ENCODE peak calls at places on chromosomes 3 and 15, in ten cellular contexts. One of them, this sample, is unnamed.

GRCh38 chr3:154285221-154285620 is 39.1 kb downstream of the DHX36 start:
- DNase-seq in activated CD4-positive, alpha-beta T cell treated with anti-CD3 and anti-CD28 coated beads, Interleukin-2, amount 50 U/mL, for 48 hours: no peak
- DNase-seq in activated naive CD4-positive, alpha-beta T cell treated with anti-CD3 and anti-CD28 coated beads, Interleukin-2, amount 10 ng/mL, durations not matched to agents 7 days and 5 days: no peak
- DNase-seq in NCI-H2029 treated with DMSO at 0.1 percent for 48 hours: no peak
- DNase-seq in cardiac muscle cell: no peak
- DNase-seq in HT-29: no peak
- DNase-seq in posterior vena cava: no peak
- DNase-seq in COR-L47: no peak
- DNase-seq in nephron progenitor cell: no peak
- DNase-seq in cardiac fibroblast: no peak
- DNase-seq in this sample: no peak

GRCh38 chr3:59812778-59813558 is 763.1 kb upstream of the CFAP20DC start:
- DNase-seq in activated CD4-positive, alpha-beta T cell treated with anti-CD3 and anti-CD28 coated beads, Interleukin-2, amount 50 U/mL, for 48 hours: no peak
- DNase-seq in activated naive CD4-positive, alpha-beta T cell treated with anti-CD3 and anti-CD28 coated beads, Interleukin-2, amount 10 ng/mL, durations not matched to agents 7 days and 5 days: no peak
- DNase-seq in NCI-H2029 treated with DMSO at 0.1 percent for 48 hours: no peak
- DNase-seq in cardiac muscle cell: peak; percentile 36
- DNase-seq in HT-29: no peak
- DNase-seq in posterior vena cava: no peak
- DNase-seq in COR-L47: no peak
- DNase-seq in nephron progenitor cell: no peak
- DNase-seq in cardiac fibroblast: peak; percentile 16
- DNase-seq in this sample: no peak

GRCh38 chr15:45126535-45127158 is 3.0 kb downstream of the DUOXA1 start:
- DNase-seq in activated CD4-positive, alpha-beta T cell treated with anti-CD3 and anti-CD28 coated beads, Interleukin-2, amount 50 U/mL, for 48 hours: peak; percentile 34
- DNase-seq in activated naive CD4-positive, alpha-beta T cell treated with anti-CD3 and anti-CD28 coated beads, Interleukin-2, amount 10 ng/mL, durations not matched to agents 7 days and 5 days: peak; percentile 57
- DNase-seq in NCI-H2029 treated with DMSO at 0.1 percent for 48 hours: no peak
- DNase-seq in cardiac muscle cell: peak; percentile 43
- DNase-seq in HT-29: peak; percentile 78
- DNase-seq in posterior vena cava: no peak
- DNase-seq in COR-L47: peak; percentile 13
- DNase-seq in nephron progenitor cell: no peak
- DNase-seq in cardiac fibroblast: peak; percentile 34
- DNase-seq in this sample: peak; percentile 37

GRCh38 chr15:90807074-90807646 is 61.2 kb upstream of the FURIN start:
- DNase-seq in activated CD4-positive, alpha-beta T cell treated with anti-CD3 and anti-CD28 coated beads, Interleukin-2, amount 50 U/mL, for 48 hours: no peak
- DNase-seq in activated naive CD4-positive, alpha-beta T cell treated with anti-CD3 and anti-CD28 coated beads, Interleukin-2, amount 10 ng/mL, durations not matched to agents 7 days and 5 days: no peak
- DNase-seq in NCI-H2029 treated with DMSO at 0.1 percent for 48 hours: no peak
- DNase-seq in cardiac muscle cell: no peak
- DNase-seq in HT-29: no peak
- DNase-seq in posterior vena cava: no peak
- DNase-seq in COR-L47: no peak
- DNase-seq in nephron progenitor cell: no peak
- DNase-seq in cardiac fibroblast: no peak
- DNase-seq in this sample: no peak

GRCh38 chr15:86743283-86743903 is 663.7 kb downstream of the AGBL1 start:
- DNase-seq in activated CD4-positive, alpha-beta T cell treated with anti-CD3 and anti-CD28 coated beads, Interleukin-2, amount 50 U/mL, for 48 hours: peak; percentile 73
- DNase-seq in activated naive CD4-positive, alpha-beta T cell treated with anti-CD3 and anti-CD28 coated beads, Interleukin-2, amount 10 ng/mL, durations not matched to agents 7 days and 5 days: peak; percentile 63
- DNase-seq in NCI-H2029 treated with DMSO at 0.1 percent for 48 hours: no peak
- DNase-seq in cardiac muscle cell: no peak
- DNase-seq in HT-29: peak; percentile 91
- DNase-seq in posterior vena cava: no peak
- DNase-seq in COR-L47: peak; percentile 28
- DNase-seq in nephron progenitor cell: peak; percentile 62
- DNase-seq in cardiac fibroblast: no peak
- DNase-seq in this sample: peak; percentile 44

GRCh38 chr3:195095704-195096036 is 175.3 kb downstream of the XXYLT1 start:
- DNase-seq in activated CD4-positive, alpha-beta T cell treated with anti-CD3 and anti-CD28 coated beads, Interleukin-2, amount 50 U/mL, for 48 hours: no peak
- DNase-seq in activated naive CD4-positive, alpha-beta T cell treated with anti-CD3 and anti-CD28 coated beads, Interleukin-2, amount 10 ng/mL, durations not matched to agents 7 days and 5 days: no peak
- DNase-seq in NCI-H2029 treated with DMSO at 0.1 percent for 48 hours: no peak
- DNase-seq in cardiac muscle cell: no peak
- DNase-seq in HT-29: no peak
- DNase-seq in posterior vena cava: no peak
- DNase-seq in COR-L47: no peak
- DNase-seq in nephron progenitor cell: no peak
- DNase-seq in cardiac fibroblast: no peak
- DNase-seq in this sample: no peak

GRCh38 chr3:66037986-66038369 is 740 bp downstream of the MAGI1 start:
- DNase-seq in activated CD4-positive, alpha-beta T cell treated with anti-CD3 and anti-CD28 coated beads, Interleukin-2, amount 50 U/mL, for 48 hours: no peak
- DNase-seq in activated naive CD4-positive, alpha-beta T cell treated with anti-CD3 and anti-CD28 coated beads, Interleukin-2, amount 10 ng/mL, durations not matched to agents 7 days and 5 days: no peak
- DNase-seq in NCI-H2029 treated with DMSO at 0.1 percent for 48 hours: no peak
- DNase-seq in cardiac muscle cell: no peak
- DNase-seq in HT-29: no peak
- DNase-seq in posterior vena cava: peak; percentile 82
- DNase-seq in COR-L47: no peak
- DNase-seq in nephron progenitor cell: peak; percentile 53
- DNase-seq in cardiac fibroblast: no peak
- DNase-seq in this sample: no peak

GRCh38 chr15:66882251-66883020 is 180.4 kb downstream of the SMAD6 start:
- DNase-seq in activated CD4-positive, alpha-beta T cell treated with anti-CD3 and anti-CD28 coated beads, Interleukin-2, amount 50 U/mL, for 48 hours: no peak
- DNase-seq in activated naive CD4-positive, alpha-beta T cell treated with anti-CD3 and anti-CD28 coated beads, Interleukin-2, amount 10 ng/mL, durations not matched to agents 7 days and 5 days: no peak
- DNase-seq in NCI-H2029 treated with DMSO at 0.1 percent for 48 hours: no peak
- DNase-seq in cardiac muscle cell: peak; percentile 78
- DNase-seq in HT-29: no peak
- DNase-seq in posterior vena cava: no peak
- DNase-seq in COR-L47: no peak
- DNase-seq in nephron progenitor cell: no peak
- DNase-seq in cardiac fibroblast: peak; percentile 78
- DNase-seq in this sample: no peak

GRCh38 chr3:38140326-38141172 is 2.1 kb downstream of the MYD88 start:
- DNase-seq in activated CD4-positive, alpha-beta T cell treated with anti-CD3 and anti-CD28 coated beads, Interleukin-2, amount 50 U/mL, for 48 hours: no peak
- DNase-seq in activated naive CD4-positive, alpha-beta T cell treated with anti-CD3 and anti-CD28 coated beads, Interleukin-2, amount 10 ng/mL, durations not matched to agents 7 days and 5 days: no peak
- DNase-seq in NCI-H2029 treated with DMSO at 0.1 percent for 48 hours: no peak
- DNase-seq in cardiac muscle cell: no peak
- DNase-seq in HT-29: no peak
- DNase-seq in posterior vena cava: peak; percentile 68
- DNase-seq in COR-L47: no peak
- DNase-seq in nephron progenitor cell: no peak
- DNase-seq in cardiac fibroblast: no peak
- DNase-seq in this sample: peak; percentile 16

GRCh38 chr3:59135091-59135490 is 85.3 kb upstream of the CFAP20DC start:
- DNase-seq in activated CD4-positive, alpha-beta T cell treated with anti-CD3 and anti-CD28 coated beads, Interleukin-2, amount 50 U/mL, for 48 hours: no peak
- DNase-seq in activated naive CD4-positive, alpha-beta T cell treated with anti-CD3 and anti-CD28 coated beads, Interleukin-2, amount 10 ng/mL, durations not matched to agents 7 days and 5 days: no peak
- DNase-seq in NCI-H2029 treated with DMSO at 0.1 percent for 48 hours: no peak
- DNase-seq in cardiac muscle cell: no peak
- DNase-seq in HT-29: no peak
- DNase-seq in posterior vena cava: no peak
- DNase-seq in COR-L47: no peak
- DNase-seq in nephron progenitor cell: no peak
- DNase-seq in cardiac fibroblast: no peak
- DNase-seq in this sample: no peak

GRCh38 chr15:23069496-23070166 is 30.3 kb upstream of the TUBGCP5 start:
- DNase-seq in activated CD4-positive, alpha-beta T cell treated with anti-CD3 and anti-CD28 coated beads, Interleukin-2, amount 50 U/mL, for 48 hours: no peak
- DNase-seq in activated naive CD4-positive, alpha-beta T cell treated with anti-CD3 and anti-CD28 coated beads, Interleukin-2, amount 10 ng/mL, durations not matched to agents 7 days and 5 days: no peak
- DNase-seq in NCI-H2029 treated with DMSO at 0.1 percent for 48 hours: no peak
- DNase-seq in cardiac muscle cell: no peak
- DNase-seq in HT-29: peak; percentile 46
- DNase-seq in posterior vena cava: no peak
- DNase-seq in COR-L47: no peak
- DNase-seq in nephron progenitor cell: no peak
- DNase-seq in cardiac fibroblast: no peak
- DNase-seq in this sample: no peak

GRCh38 chr15:81923561-81924350 is 122.1 kb downstream of the MEX3B start:
- DNase-seq in activated CD4-positive, alpha-beta T cell treated with anti-CD3 and anti-CD28 coated beads, Interleukin-2, amount 50 U/mL, for 48 hours: no peak
- DNase-seq in activated naive CD4-positive, alpha-beta T cell treated with anti-CD3 and anti-CD28 coated beads, Interleukin-2, amount 10 ng/mL, durations not matched to agents 7 days and 5 days: no peak
- DNase-seq in NCI-H2029 treated with DMSO at 0.1 percent for 48 hours: no peak
- DNase-seq in cardiac muscle cell: no peak
- DNase-seq in HT-29: no peak
- DNase-seq in posterior vena cava: no peak
- DNase-seq in COR-L47: no peak
- DNase-seq in nephron progenitor cell: no peak
- DNase-seq in cardiac fibroblast: no peak
- DNase-seq in this sample: no peak

GRCh38 chr3:58052373-58053273 is 44.4 kb downstream of the FLNB start:
- DNase-seq in activated CD4-positive, alpha-beta T cell treated with anti-CD3 and anti-CD28 coated beads, Interleukin-2, amount 50 U/mL, for 48 hours: peak; percentile 42
- DNase-seq in activated naive CD4-positive, alpha-beta T cell treated with anti-CD3 and anti-CD28 coated beads, Interleukin-2, amount 10 ng/mL, durations not matched to agents 7 days and 5 days: no peak
- DNase-seq in NCI-H2029 treated with DMSO at 0.1 percent for 48 hours: no peak
- DNase-seq in cardiac muscle cell: peak; percentile 95
- DNase-seq in HT-29: peak; percentile 65
- DNase-seq in posterior vena cava: peak; percentile 97
- DNase-seq in COR-L47: no peak
- DNase-seq in nephron progenitor cell: no peak
- DNase-seq in cardiac fibroblast: peak; percentile 91
- DNase-seq in this sample: peak; percentile 32

This sample was measured in activated CD4-positive, alpha-beta memory T cell treated with anti-CD3 and anti-CD28 coated beads, Interleukin-2, amount 10 ng/mL, durations not matched to agents 7 days and 5 days.